ENCODE peak calls at places on chromosomes 7 and 10, in ten cellular contexts. S is neural progenitor cell, N is upper lobe of left lung, D is uterus, W is AG09309, Z is cardiac fibroblast, R is GM12865, K is Peyer's patch, H is colonic mucosa, E is thoracic aorta. U is an unnamed sample.

GRCh38 chr7:2982831-2983230 is 60.8 kb downstream of the CARD11 start:
- DNase-seq in R (peak), E (no peak), W (no peak), N (no peak), S (no peak), K (peak), Z (no peak), D (no peak), H (no peak), U (no peak)

GRCh38 chr10:107141539-107142061 is 22.9 kb downstream of the SORCS1 start:
- DNase-seq in E (no peak), D (no peak), N (no peak), S (no peak), K (no peak), Z (no peak), W (no peak), R (no peak), H (no peak), U (no peak)

GRCh38 chr10:63114031-63114814 is 18.9 kb upstream of the NRBF2 start:
- DNase-seq in S (no peak), E (peak), Z (peak), N (peak), W (peak), R (no peak), D (peak), H (peak), K (peak), U (peak)

GRCh38 chr7:2809903-2810628 is 34.0 kb downstream of the GNA12 start:
- DNase-seq in N (no peak), W (no peak), E (no peak), R (no peak), Z (peak), S (no peak), D (no peak), H (no peak), K (no peak), U (no peak)

GRCh38 chr10:122487231-122487765 is 25.9 kb downstream of the HTRA1 start:
- DNase-seq in S (peak), W (no peak), Z (no peak), K (peak), R (no peak), D (no peak), N (peak), E (no peak), H (no peak), U (no peak)

GRCh38 chr7:28573059-28573553 is 160.8 kb downstream of the CREB5 start:
- DNase-seq in E (no peak), R (peak), Z (peak), S (no peak), W (no peak), K (no peak), H (peak), D (peak), N (no peak), U (no peak)

GRCh38 chr7:47000561-47000960 is 581.4 kb downstream of the TNS3 start:
- DNase-seq in K (no peak), D (no peak), Z (no peak), H (no peak), R (no peak), E (no peak), W (no peak), N (no peak), S (no peak), U (no peak)

GRCh38 chr7:29207469-29207868 is 12.9 kb downstream of the CHN2 start:
- DNase-seq in K (no peak), D (no peak), H (no peak), R (no peak), W (no peak), Z (peak), S (no peak), E (no peak), N (no peak), U (no peak)

GRCh38 chr10:36349445-36350063 is 707.5 kb upstream of the FZD8 start:
- DNase-seq in W (peak), S (peak), Z (peak), R (no peak), K (no peak), E (no peak), D (no peak), N (no peak), H (no peak), U (no peak)

GRCh38 chr7:84194484-84195260 is at the start of gene SEMA3A:
- DNase-seq in E (no peak), R (peak), S (peak), W (peak), Z (peak), D (no peak), K (peak), N (peak), H (peak), U (no peak)

GRCh38 chr7:3154317-3154716 is 110.7 kb upstream of the CARD11 start:
- DNase-seq in R (no peak), K (no peak), W (no peak), Z (no peak), D (no peak), E (no peak), N (no peak), H (no peak), S (no peak), U (no peak)

GRCh38 chr10:132588301-132589013 is 50.9 kb downstream of the INPP5A start:
- DNase-seq in W (no peak), R (peak), H (peak), S (no peak), D (no peak), N (peak), K (peak), E (no peak), Z (peak), U (no peak)

GRCh38 chr10:88652621-88653020 is 11.6 kb upstream of the LIPF start:
- DNase-seq in H (no peak), W (no peak), K (no peak), Z (peak), E (no peak), N (no peak), R (no peak), D (no peak), S (no peak), U (no peak)

GRCh38 chr7:101722247-101722646 is 93.2 kb upstream of the MYL10 start:
- DNase-seq in S (no peak), E (no peak), H (no peak), D (no peak), K (no peak), N (no peak), W (no peak), R (no peak), Z (no peak), U (no peak)

GRCh38 chr10:69657866-69658265 is 27.8 kb downstream of the FAM241B start:
- DNase-seq in E (no peak), D (no peak), N (no peak), H (no peak), R (no peak), S (no peak), Z (no peak), W (no peak), K (no peak), U (no peak)

DNA sequence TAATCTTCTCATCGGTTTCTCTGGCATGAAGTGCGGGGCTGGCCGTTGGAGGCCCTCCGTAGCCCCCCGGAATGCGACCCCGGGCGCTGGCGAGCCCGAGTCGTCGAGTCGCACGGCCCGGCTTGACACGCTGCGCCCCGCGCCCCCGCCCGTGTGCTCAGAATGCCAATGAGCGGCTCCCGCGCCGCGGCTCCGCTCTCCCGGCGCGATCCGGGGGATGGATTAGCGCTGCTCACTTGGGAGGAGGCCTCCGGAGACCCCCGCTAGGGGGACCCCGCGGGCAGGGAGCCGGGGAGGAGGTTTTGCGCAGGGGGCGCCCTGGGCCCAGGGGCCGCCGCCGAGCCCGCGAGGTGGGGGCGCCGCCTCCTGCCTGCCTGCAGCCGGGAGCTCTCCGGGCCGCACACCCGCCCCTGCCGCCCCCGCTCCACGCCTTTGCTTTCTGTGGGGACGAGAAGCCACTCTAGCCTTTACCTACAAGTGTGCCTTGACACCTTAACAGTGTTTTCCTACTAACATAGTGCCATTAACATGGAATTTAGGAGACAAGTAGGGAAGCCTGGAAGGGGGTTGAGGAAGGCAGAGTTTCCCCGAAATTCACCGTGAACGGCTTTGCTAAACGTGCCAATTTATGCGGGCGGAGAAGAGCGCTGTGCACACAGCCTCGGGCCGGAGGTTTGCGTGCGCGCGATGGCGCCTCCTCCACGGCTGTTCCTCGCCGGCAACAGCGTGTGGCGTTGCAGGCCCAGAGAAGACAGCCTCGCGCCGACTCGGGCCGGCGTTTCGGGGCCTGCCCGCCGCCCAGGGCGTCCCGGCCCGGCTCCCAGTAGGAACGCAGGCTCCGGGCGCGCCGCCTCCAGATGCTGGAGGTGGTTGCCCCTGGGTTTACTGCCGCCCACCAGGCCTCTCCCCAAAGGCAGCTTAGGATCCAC is 7.1 kb downstream of the SHH start:
- DNase-seq in N (peak), Z (peak), D (no peak), H (peak), K (peak), W (no peak), E (no peak), R (peak), S (peak), U (no peak)
- TF ChIP-seq CTCF in N (peak), Z (peak), D (no peak), H (peak), K (peak), W (peak), E (no peak), R (peak), S (peak), U (no peak)

GRCh38 chr10:68145705-68146104 is 36.4 kb downstream of the MYPN start:
- DNase-seq in W (no peak), R (no peak), H (no peak), S (no peak), Z (no peak), E (no peak), D (no peak), K (no peak), N (no peak), U (no peak)

GRCh38 chr10:68142761-68143160 is 33.5 kb downstream of the MYPN start:
- DNase-seq in D (no peak), W (no peak), R (no peak), N (no peak), E (no peak), S (no peak), K (no peak), H (no peak), Z (no peak), U (no peak)

GRCh38 chr10:68139451-68140272 is 30.4 kb downstream of the MYPN start:
- DNase-seq in H (no peak), K (no peak), E (no peak), N (no peak), Z (no peak), D (no peak), W (no peak), S (no peak), R (no peak), U (no peak)

GRCh38 chr10:68146133-68146532 is 36.8 kb downstream of the MYPN start:
- DNase-seq in N (no peak), E (no peak), D (no peak), H (no peak), Z (no peak), S (no peak), K (no peak), W (no peak), R (no peak), U (no peak)

GRCh38 chr10:68144709-68145108 is 35.4 kb downstream of the MYPN start:
- DNase-seq in K (no peak), H (no peak), Z (no peak), R (no peak), D (no peak), S (no peak), N (no peak), W (no peak), E (no peak), U (no peak)
- TF ChIP-seq CTCF in K (no peak), H (no peak), Z (no peak), R (no peak), D (no peak), S (no peak), N (no peak), W (no peak), E (no peak), U (no peak)

GRCh38 chr10:43686414-43686813 is 37.7 kb upstream of the ZNF32 start:
- DNase-seq in D (no peak), E (no peak), K (no peak), S (no peak), N (no peak), R (no peak), W (no peak), H (no peak), Z (no peak), U (no peak)
- TF ChIP-seq CTCF in D (no peak), E (no peak), K (no peak), S (peak), N (no peak), R (no peak), W (no peak), H (no peak), Z (no peak), U (no peak)

DNA sequence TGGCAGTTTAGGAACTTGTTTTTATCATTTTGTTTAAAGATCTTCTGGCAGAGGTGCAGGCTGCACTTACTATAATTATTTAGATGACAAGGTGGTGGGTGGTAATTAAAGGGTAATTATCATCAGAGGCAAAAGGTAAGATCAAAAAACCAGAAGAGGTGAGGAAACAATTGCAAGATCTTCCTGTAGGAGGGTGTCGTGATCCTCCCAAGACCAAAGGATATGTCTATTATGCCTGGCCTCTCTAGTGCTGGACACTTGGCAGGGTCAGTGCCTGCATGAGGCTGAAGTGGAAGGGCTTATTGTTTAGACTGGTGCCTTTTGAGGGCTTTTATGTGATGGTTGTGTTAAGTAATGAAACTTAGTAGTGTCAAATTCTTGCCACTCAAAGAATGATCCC is 1.8 kb upstream of the WAPL start:
- DNase-seq in D (no peak), W (no peak), K (no peak), E (no peak), S (peak), Z (peak), N (peak), H (no peak), R (no peak), U (no peak)
- TF ChIP-seq CTCF in D (no peak), W (peak), K (peak), E (no peak), S (peak), Z (peak), N (no peak), H (no peak), R (no peak), U (no peak)

DNA sequence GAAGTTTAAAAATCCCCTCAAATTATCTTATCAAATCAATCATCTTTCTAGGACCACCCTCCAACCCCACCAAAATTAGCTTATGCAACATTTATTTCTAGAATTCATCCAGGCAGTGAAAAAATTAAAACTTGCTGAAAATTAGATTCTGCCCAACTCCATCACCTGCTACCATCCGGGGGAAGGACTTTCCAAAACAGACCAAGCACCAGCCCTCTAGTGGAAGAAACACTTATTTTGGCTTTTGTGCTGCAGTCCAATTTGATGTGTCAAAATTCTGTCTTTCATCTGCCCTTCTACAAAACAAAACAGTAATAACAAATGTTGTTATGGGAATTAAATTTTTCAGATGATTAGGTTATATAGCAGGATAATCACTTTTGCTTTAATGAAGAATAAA is 35.1 kb downstream of the GCC1 start:
- DNase-seq in W (no peak), H (no peak), K (no peak), Z (no peak), R (peak), N (no peak), E (no peak), D (no peak), S (no peak), U (no peak)
- TF ChIP-seq CTCF in W (no peak), H (no peak), K (no peak), Z (no peak), R (peak), N (no peak), E (no peak), D (no peak), S (peak), U (no peak)

DNA sequence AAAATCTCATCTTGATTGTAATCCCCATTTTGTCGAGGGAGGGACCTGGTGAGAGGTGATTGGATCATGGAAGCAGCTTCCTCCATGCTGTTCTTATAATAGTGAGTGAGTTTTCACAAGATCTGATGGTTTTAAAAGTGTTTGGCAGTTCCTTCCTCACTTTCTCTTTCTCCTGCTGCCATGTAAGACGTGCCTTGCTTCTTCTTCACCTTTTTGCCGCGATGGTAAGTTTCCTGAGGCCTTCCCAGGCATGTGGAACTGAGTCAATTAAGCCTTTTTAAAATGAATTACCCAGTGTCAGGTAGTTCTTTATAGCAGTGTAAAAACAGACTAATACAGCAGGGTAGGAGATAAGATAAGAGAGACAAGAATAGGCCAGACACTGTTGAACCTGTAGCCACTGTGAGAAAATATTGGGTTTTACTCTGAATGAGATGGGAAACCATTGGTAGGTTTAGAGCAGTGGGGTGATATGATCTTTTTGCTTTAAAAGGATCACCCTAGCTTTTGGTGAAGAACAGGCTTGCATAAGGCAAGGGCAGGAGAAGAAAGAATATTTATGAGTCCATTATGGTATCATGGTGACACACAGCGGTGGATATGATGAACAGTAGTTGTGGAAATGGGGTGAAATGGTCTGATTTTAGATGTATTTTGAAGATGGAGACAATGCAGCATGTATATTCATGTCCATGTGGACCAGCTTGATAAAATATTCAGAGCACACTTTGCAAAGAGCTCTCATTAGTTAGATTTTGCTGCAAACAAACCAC is 11.5 kb downstream of the OR6B1 start:
- DNase-seq in D (no peak), N (no peak), Z (peak), S (no peak), W (peak), H (no peak), R (no peak), K (no peak), E (no peak), U (no peak)
- TF ChIP-seq CTCF in D (no peak), N (no peak), Z (no peak), S (no peak), W (peak), H (no peak), R (no peak), K (no peak), E (no peak), U (no peak)

U was measured in ascending aorta.